ENCODE peak calls at places on chromosomes 2 and 18, in nine cellular contexts. O is sciatic nerve, F is adipocyte, L is midbrain, U is neural crest cell, Z is pons, Y is WTC11, N is Daoy, P is HEK293T. V is an unnamed sample.
A peak's percentile ranks its signal among the peaks of the same experiment; 100 is the strongest.

GRCh38 chr18:22422909-22423548 is 5.3 kb upstream of the CTAGE1 start:
- DNase-seq in O (no peak), F (no peak), L (no peak), U (no peak), Z (peak; percentile 32), Y (no peak), N (peak; percentile 20), P (no peak), V (peak; percentile 76)

GRCh38 chr2:8636691-8637636 is 44.9 kb upstream of the ID2 start:
- DNase-seq in O (no peak), F (peak; percentile 60), L (no peak), U (no peak), Z (no peak), Y (peak; percentile 31), N (no peak), P (no peak), V (peak; percentile 56)

GRCh38 chr2:205701509-205701908 is 19.2 kb downstream of the NRP2 start:
- DNase-seq in O (no peak), F (peak; percentile 44), L (no peak), U (no peak), Z (no peak), Y (no peak), N (no peak), P (no peak), V (no peak)

GRCh38 chr2:15241208-15241607 is 319.9 kb downstream of the NBAS start:
- DNase-seq in O (no peak), F (no peak), L (peak; percentile 20), U (no peak), Z (peak; percentile 86), Y (no peak), N (no peak), P (no peak), V (no peak)

GRCh38 chr2:141393214-141393545 is 737.6 kb downstream of the LRP1B start:
- DNase-seq in O (no peak), F (peak; percentile 48), L (no peak), U (no peak), Z (no peak), Y (no peak), N (peak; percentile 2), P (no peak), V (no peak)

GRCh38 chr2:44942304-44943030 is 965 bp downstream of the SIX3 start:
- DNase-seq in O (no peak), F (no peak), L (no peak), U (no peak), Z (no peak), Y (peak; percentile 48), N (no peak), P (no peak), V (no peak)

GRCh38 chr2:97715951-97716694 is 2.7 kb downstream of the ZAP70 start:
- DNase-seq in O (no peak), F (no peak), L (no peak), U (no peak), Z (no peak), Y (no peak), N (no peak), P (no peak), V (no peak)

GRCh38 chr18:79402977-79403722 is 7.4 kb downstream of the NFATC1 start:
- DNase-seq in O (peak; percentile 84), F (peak; percentile 36), L (peak; percentile 45), U (no peak), Z (peak; percentile 59), Y (no peak), N (peak; percentile 32), P (no peak), V (peak; percentile 36)

GRCh38 chr18:80249217-80250093 is 2.1 kb upstream of the PARD6G start:
- DNase-seq in O (no peak), F (no peak), L (no peak), U (no peak), Z (peak; percentile 24), Y (no peak), N (peak; percentile 48), P (no peak), V (no peak)

GRCh38 chr2:172181840-172182239 is 79.1 kb upstream of the DLX2 start:
- DNase-seq in O (no peak), F (no peak), L (no peak), U (no peak), Z (no peak), Y (peak; percentile 31), N (peak; percentile 51), P (peak; percentile 54), V (no peak)

GRCh38 chr2:15560404-15560987 is 638 bp downstream of the NBAS start:
- DNase-seq in O (no peak), F (peak; percentile 72), L (peak; percentile 38), U (no peak), Z (peak; percentile 29), Y (peak; percentile 13), N (peak; percentile 28), P (peak; percentile 59), V (peak; percentile 56)

GRCh38 chr2:152657042-152657441 is 60.2 kb downstream of the PRPF40A start:
- DNase-seq in O (no peak), F (no peak), L (no peak), U (no peak), Z (no peak), Y (no peak), N (no peak), P (no peak), V (no peak)

GRCh38 chr2:71778514-71779305 is 325.3 kb downstream of the DYSF start:
- DNase-seq in O (no peak), F (peak; percentile 31), L (no peak), U (peak; percentile 0), Z (no peak), Y (no peak), N (no peak), P (no peak), V (no peak)

GRCh38 chr2:74418312-74418711 is 3.1 kb downstream of the C2orf81 start:
- DNase-seq in O (no peak), F (no peak), L (no peak), U (no peak), Z (no peak), Y (no peak), N (no peak), P (no peak), V (no peak)

GRCh38 chr18:63366270-63366990 is 576 bp downstream of the KDSR start:
- DNase-seq in O (peak; percentile 67), F (peak; percentile 74), L (no peak), U (no peak), Z (peak; percentile 9), Y (peak; percentile 57), N (peak; percentile 84), P (peak; percentile 30), V (peak; percentile 50)

GRCh38 chr2:180231015-180231414 is 223.9 kb upstream of the CWC22 start:
- DNase-seq in O (no peak), F (no peak), L (no peak), U (no peak), Z (no peak), Y (no peak), N (no peak), P (no peak), V (peak; percentile 39)

GRCh38 chr2:144084114-144084661 is 435.7 kb downstream of the ZEB2 start:
- DNase-seq in O (no peak), F (peak; percentile 63), L (no peak), U (no peak), Z (no peak), Y (no peak), N (peak; percentile 69), P (no peak), V (no peak)

GRCh38 chr2:218218409-218219185 is 1.6 kb downstream of the ARPC2 start:
- DNase-seq in O (no peak), F (peak; percentile 30), L (peak; percentile 32), U (no peak), Z (no peak), Y (no peak), N (no peak), P (no peak), V (peak; percentile 16)

GRCh38 chr2:235514627-235515363 is 21.0 kb downstream of the AGAP1 start:
- DNase-seq in O (no peak), F (no peak), L (no peak), U (no peak), Z (no peak), Y (no peak), N (no peak), P (no peak), V (no peak)

GRCh38 chr2:135030826-135031225 is 16.4 kb downstream of the MAP3K19 start:
- DNase-seq in O (no peak), F (peak; percentile 60), L (no peak), U (no peak), Z (no peak), Y (no peak), N (peak; percentile 12), P (peak; percentile 16), V (peak; percentile 79)

GRCh38 chr2:68769586-68770270 is 35.1 kb downstream of the ARHGAP25 start:
- DNase-seq in O (no peak), F (no peak), L (no peak), U (no peak), Z (no peak), Y (no peak), N (no peak), P (no peak), V (no peak)

GRCh38 chr2:226891780-226892590 is 56.1 kb downstream of the RHBDD1 start:
- DNase-seq in O (no peak), F (peak; percentile 92), L (no peak), U (no peak), Z (no peak), Y (no peak), N (no peak), P (no peak), V (no peak)

GRCh38 chr2:157181234-157181633 is 76.3 kb upstream of the GALNT5 start:
- DNase-seq in O (no peak), F (peak; percentile 58), L (no peak), U (no peak), Z (no peak), Y (no peak), N (no peak), P (no peak), V (no peak)

GRCh38 chr2:187338679-187339121 is 109.4 kb downstream of the CALCRL start:
- DNase-seq in O (no peak), F (no peak), L (no peak), U (no peak), Z (no peak), Y (peak; percentile 16), N (no peak), P (no peak), V (no peak)

GRCh38 chr2:41966431-41966893 is 81.4 kb upstream of the PKDCC start:
- DNase-seq in O (peak; percentile 92), F (peak; percentile 93), L (peak; percentile 73), U (no peak), Z (peak; percentile 86), Y (no peak), N (peak; percentile 97), P (no peak), V (no peak)

GRCh38 chr2:67984600-67984999 is 78.2 kb downstream of the C1D start:
- DNase-seq in O (no peak), F (no peak), L (no peak), U (no peak), Z (no peak), Y (no peak), N (no peak), P (no peak), V (no peak)

V was measured in cardiac muscle cell.